ENCODE peak calls at places on chromosomes 5 and 9, in five cellular contexts. S, J, A, W and B are unnamed samples.

GRCh38 chr5:52796507-52797103 is 8.9 kb downstream of the ITGA1 start:
- DNase-seq in A (no peak), S (no peak), W (no peak), J (no peak), B (no peak)

GRCh38 chr5:160657622-160658458 is 194.2 kb downstream of the ATP10B start:
- DNase-seq in S (no peak), W (no peak), A (no peak), J (no peak), B (no peak)

GRCh38 chr5:38124321-38124720 is 134.0 kb upstream of the EGFLAM start:
- DNase-seq in J (no peak), W (no peak), S (peak), A (no peak), B (no peak)

GRCh38 chr9:77175152-77175551 is 2.2 kb upstream of the VPS13A start:
- DNase-seq in J (no peak), W (no peak), A (no peak), S (no peak), B (no peak)

GRCh38 chr9:106482733-106483132 is 380.2 kb upstream of the ZNF462 start:
- DNase-seq in A (no peak), W (no peak), S (peak), J (no peak), B (no peak)

GRCh38 chr9:15834541-15834940 is 281.7 kb downstream of the CCDC171 start:
- DNase-seq in J (no peak), W (no peak), S (no peak), A (no peak), B (no peak)

GRCh38 chr5:158943057-158943456 is 156.7 kb downstream of the EBF1 start:
- DNase-seq in W (no peak), J (peak), S (no peak), A (peak), B (no peak)

GRCh38 chr5:139014726-139015125 is 139.6 kb upstream of the LRRTM2 start:
- DNase-seq in J (no peak), A (no peak), S (no peak), W (no peak), B (no peak)

GRCh38 chr5:149605998-149606721 is 24.9 kb downstream of the ARHGEF37 start:
- DNase-seq in J (no peak), W (no peak), A (no peak), S (peak), B (no peak)

GRCh38 chr5:73506459-73506955 is 8.3 kb downstream of the BTF3 start:
- DNase-seq in W (no peak), S (no peak), J (no peak), A (no peak), B (no peak)

GRCh38 chr9:126411225-126411947 is 84.8 kb downstream of the MVB12B start:
- DNase-seq in W (no peak), J (no peak), A (no peak), S (no peak), B (no peak)

GRCh38 chr9:35826071-35826701 is 2.3 kb downstream of the FAM221B start:
- DNase-seq in W (peak), S (peak), J (no peak), A (no peak), B (no peak)

GRCh38 chr5:177524941-177525655 is 8.3 kb upstream of the DDX41 start:
- DNase-seq in S (no peak), J (peak), A (peak), W (peak), B (no peak)

GRCh38 chr9:4126996-4127395 is 172.9 kb downstream of the GLIS3 start:
- DNase-seq in S (no peak), J (no peak), W (no peak), A (no peak), B (no peak)

GRCh38 chr5:10635257-10635860 is 71.5 kb downstream of the ANKRD33B start:
- DNase-seq in W (no peak), S (no peak), J (no peak), A (no peak), B (no peak)

GRCh38 chr9:136937186-136938001 is 7.1 kb downstream of the FBXW5 start:
- DNase-seq in A (peak), J (no peak), S (no peak), W (no peak), B (no peak)

GRCh38 chr9:135447126-135447525 is 32.5 kb upstream of the PPP1R26 start:
- DNase-seq in J (no peak), A (no peak), S (no peak), W (no peak), B (no peak)

GRCh38 chr5:31809037-31809910 is 170.3 kb downstream of the PDZD2 start:
- DNase-seq in W (peak), S (peak), J (peak), A (peak), B (peak)

GRCh38 chr5:23136958-23137357 is 283.8 kb upstream of the CDH12 start:
- DNase-seq in W (no peak), J (no peak), A (no peak), S (no peak), B (no peak)

GRCh38 chr5:169914766-169915165 is 65.5 kb downstream of the INSYN2B start:
- DNase-seq in W (peak), J (peak), A (peak), S (peak), B (no peak)

GRCh38 chr5:99617335-99617734 is 688.5 kb upstream of the CHD1 start:
- DNase-seq in A (no peak), S (no peak), J (no peak), W (no peak), B (no peak)

GRCh38 chr5:75611324-75612210 is at the start of gene ANKDD1B:
- DNase-seq in S (peak), J (peak), A (peak), W (no peak), B (peak)

GRCh38 chr9:137318565-137318964 is 16.5 kb upstream of the NRARP start:
- DNase-seq in S (no peak), J (no peak), W (no peak), A (peak), B (no peak)

GRCh38 chr5:34538026-34538672 is 118.0 kb upstream of the RAI14 start:
- DNase-seq in S (no peak), W (no peak), A (no peak), J (no peak), B (no peak)